ENCODE peak calls at places on chromosomes 12 and 14, in four cellular contexts. J, A, K and T are unnamed samples.

GRCh38 chr14:105492051-105492965 is 1.3 kb downstream of the TEDC1 start:
- DNase-seq in J (peak; percentile 68), A (no peak), K (no peak), T (no peak)

GRCh38 chr14:105086833-105087307 is 21.6 kb upstream of the GPR132 start:
- DNase-seq in K (peak; percentile 63), J (peak; percentile 82), A (peak; percentile 78), T (peak; percentile 67)

GRCh38 chr12:8639936-8640335 is 22.7 kb downstream of the MFAP5 start:
- DNase-seq in A (no peak), J (no peak), K (no peak), T (no peak)

GRCh38 chr14:96368534-96368933 is 5.2 kb downstream of the GSKIP start:
- DNase-seq in J (no peak), A (no peak), K (no peak), T (no peak)

GRCh38 chr12:131604146-131604844 is 106.6 kb upstream of the SFSWAP start:
- DNase-seq in A (no peak), J (no peak), K (no peak), T (no peak)

GRCh38 chr12:79433465-79434072 is 257.2 kb downstream of the PAWR start:
- DNase-seq in K (no peak), A (no peak), J (no peak), T (no peak)

GRCh38 chr12:49983892-49984291 is 11.1 kb downstream of the AQP6 start:
- DNase-seq in J (no peak), K (no peak), A (no peak), T (no peak)

GRCh38 chr12:121823101-121823726 is 19.4 kb downstream of the SETD1B start:
- DNase-seq in A (no peak), J (no peak), K (no peak), T (no peak)

GRCh38 chr14:24082411-24083080 is 11.2 kb downstream of the CPNE6 start:
- DNase-seq in A (no peak), K (no peak), J (no peak), T (no peak)

GRCh38 chr12:109915171-109916040 is 15.3 kb downstream of the TCHP start:
- DNase-seq in K (no peak), J (no peak), A (no peak), T (no peak)

GRCh38 chr14:93234798-93235197 is 27.7 kb downstream of the UBR7 start:
- DNase-seq in K (peak; percentile 34), J (no peak), A (no peak), T (no peak)

GRCh38 chr12:49413796-49414195 is 46.5 kb downstream of the SPATS2 start:
- DNase-seq in A (no peak), K (no peak), J (no peak), T (no peak)

GRCh38 chr14:42222924-42223471 is 616.3 kb downstream of the LRFN5 start:
- DNase-seq in K (no peak), J (no peak), A (no peak), T (peak; percentile 25)

GRCh38 chr12:94874086-94874985 is 129.2 kb downstream of the NDUFA12 start:
- DNase-seq in J (peak; percentile 41), A (no peak), K (no peak), T (no peak)

GRCh38 chr14:23183479-23183878 is at the start of gene SLC7A8:
- DNase-seq in J (peak; percentile 93), A (peak; percentile 71), K (no peak), T (peak; percentile 55)

GRCh38 chr12:54002915-54003339 is 3.0 kb downstream of the HOXC9 start:
- DNase-seq in A (no peak), J (no peak), K (no peak), T (no peak)

GRCh38 chr12:127070512-127071157 is 1196.3 kb upstream of the TMEM132C start:
- DNase-seq in J (no peak), A (no peak), K (no peak), T (no peak)

GRCh38 chr14:33728010-33728498 is 222.8 kb downstream of the EGLN3 start:
- DNase-seq in J (no peak), K (no peak), A (no peak), T (no peak)

GRCh38 chr14:92173668-92174067 is 51.9 kb downstream of the CPSF2 start:
- DNase-seq in K (no peak), A (no peak), J (no peak), T (no peak)

GRCh38 chr12:111546171-111546570 is 52.9 kb downstream of the ATXN2 start:
- DNase-seq in J (no peak), K (no peak), A (no peak), T (no peak)

GRCh38 chr14:87785868-87786267 is 207.1 kb downstream of the GALC start:
- DNase-seq in A (no peak), J (no peak), K (no peak), T (no peak)

GRCh38 chr12:45357547-45358417 is 141.9 kb downstream of the ANO6 start:
- DNase-seq in A (no peak), K (no peak), J (peak; percentile 79), T (no peak)

GRCh38 chr12:131346578-131347344 is 364.1 kb upstream of the SFSWAP start:
- DNase-seq in A (no peak), K (no peak), J (no peak), T (no peak)

GRCh38 chr12:80101126-80101525 is 1.8 kb downstream of the OTOGL start:
- DNase-seq in A (no peak), K (no peak), J (no peak), T (no peak)

GRCh38 chr14:89289477-89289876 is 127.6 kb downstream of the FOXN3 start:
- DNase-seq in K (no peak), J (no peak), A (no peak), T (no peak)

GRCh38 chr14:95495538-95496025 is 20.9 kb downstream of the SYNE3 start:
- DNase-seq in K (no peak), J (no peak), A (no peak), T (no peak)

GRCh38 chr14:70339970-70340369 is 19.5 kb downstream of the COX16 start:
- DNase-seq in A (no peak), K (no peak), J (no peak), T (no peak)

GRCh38 chr14:100439781-100440180 is 116.6 kb downstream of the SLC25A47 start:
- DNase-seq in J (peak; percentile 67), K (peak; percentile 41), A (no peak), T (no peak)

GRCh38 chr12:30286345-30286926 is 409.2 kb downstream of the IPO8 start:
- DNase-seq in J (no peak), A (no peak), K (peak; percentile 13), T (no peak)

GRCh38 chr14:24630087-24630871 is 3.7 kb downstream of the GZMB start:
- DNase-seq in A (no peak), K (no peak), J (no peak), T (no peak)

GRCh38 chr14:49879683-49880204 is 13.1 kb upstream of the ARF6 start:
- DNase-seq in J (no peak), A (peak; percentile 51), K (peak; percentile 59), T (no peak)

GRCh38 chr14:75563931-75564330 is 14.5 kb upstream of the FLVCR2 start:
- DNase-seq in A (no peak), J (no peak), K (no peak), T (no peak)

GRCh38 chr12:124289634-124290600 is 5.0 kb upstream of the RFLNA start:
- DNase-seq in K (no peak), A (no peak), J (no peak), T (no peak)

GRCh38 chr14:96674121-96674520 is 123.1 kb upstream of the VRK1 start:
- DNase-seq in J (no peak), K (no peak), A (no peak), T (no peak)

GRCh38 chr12:123141615-123142517 is 9.0 kb downstream of the PITPNM2 start:
- DNase-seq in J (peak; percentile 80), K (no peak), A (peak; percentile 64), T (no peak)

DNA sequence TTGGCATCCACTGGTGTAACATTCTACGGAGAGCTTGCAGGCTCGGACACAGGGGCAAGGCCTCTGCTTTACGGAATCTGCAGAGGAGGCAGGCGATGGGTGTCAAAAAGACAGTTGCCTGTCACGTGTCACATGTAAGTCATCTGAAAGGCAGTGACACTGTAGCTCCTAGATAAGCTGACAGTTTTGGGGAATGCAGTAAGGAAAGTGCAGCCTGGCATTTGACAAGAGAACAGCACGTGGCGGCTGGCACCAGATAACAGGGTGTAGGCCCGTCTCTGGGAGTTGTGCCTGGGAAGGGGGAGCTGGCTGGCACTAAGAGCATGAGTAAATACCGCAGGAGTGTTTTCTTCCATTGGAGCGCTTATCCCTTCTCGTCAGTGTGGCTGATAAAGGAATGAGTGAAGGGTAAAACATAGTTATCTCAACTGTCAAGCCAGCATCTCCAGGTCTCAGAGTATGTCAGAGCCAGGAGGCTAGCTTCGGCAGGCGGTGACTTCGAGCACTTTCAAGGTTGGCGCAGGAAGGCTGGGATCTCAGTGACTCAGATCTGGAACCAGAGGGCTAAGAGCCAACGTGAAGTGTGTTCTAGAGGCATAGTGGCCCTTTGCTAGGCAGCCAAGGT is 26.1 kb downstream of the ADCK1 start:
- DNase-seq in A (peak; percentile 73), J (no peak), K (no peak), T (no peak)
- TF ChIP-seq EP300 in A (no peak), J (no peak), K (no peak), T (no peak)

GRCh38 chr12:104682790-104683279 is 226.1 kb downstream of the CHST11 start:
- DNase-seq in A (no peak), J (no peak), K (no peak), T (no peak)
- H3K4me3 ChIP-seq in A (no peak overlapping the region), J (no peak overlapping the region), K (no peak overlapping the region), T (no peak overlapping the region)

GRCh38 chr14:65169351-65169750 is 67.0 kb upstream of the MAX start:
- DNase-seq in K (no peak), J (no peak), A (no peak), T (no peak)
- TF ChIP-seq POLR2A in K (no peak), J (no peak), A (no peak), T (no peak)

GRCh38 chr12:38903596-38903995 is 1.8 kb downstream of the CPNE8 start:
- DNase-seq in A (no peak), J (no peak), K (no peak), T (no peak)

GRCh38 chr12:38907171-38907923 is 2.0 kb upstream of the CPNE8 start:
- DNase-seq in A (no peak), J (no peak), K (no peak), T (no peak)

GRCh38 chr12:38906482-38907170 is 1.2 kb upstream of the CPNE8 start:
- DNase-seq in A (peak; percentile 76), J (peak; percentile 91), K (peak; percentile 78), T (peak; percentile 81)

GRCh38 chr12:38905480-38906351 is at the start of gene CPNE8:
- DNase-seq in A (peak; percentile 61), J (peak; percentile 84), K (peak; percentile 82), T (peak; percentile 80)

DNA sequence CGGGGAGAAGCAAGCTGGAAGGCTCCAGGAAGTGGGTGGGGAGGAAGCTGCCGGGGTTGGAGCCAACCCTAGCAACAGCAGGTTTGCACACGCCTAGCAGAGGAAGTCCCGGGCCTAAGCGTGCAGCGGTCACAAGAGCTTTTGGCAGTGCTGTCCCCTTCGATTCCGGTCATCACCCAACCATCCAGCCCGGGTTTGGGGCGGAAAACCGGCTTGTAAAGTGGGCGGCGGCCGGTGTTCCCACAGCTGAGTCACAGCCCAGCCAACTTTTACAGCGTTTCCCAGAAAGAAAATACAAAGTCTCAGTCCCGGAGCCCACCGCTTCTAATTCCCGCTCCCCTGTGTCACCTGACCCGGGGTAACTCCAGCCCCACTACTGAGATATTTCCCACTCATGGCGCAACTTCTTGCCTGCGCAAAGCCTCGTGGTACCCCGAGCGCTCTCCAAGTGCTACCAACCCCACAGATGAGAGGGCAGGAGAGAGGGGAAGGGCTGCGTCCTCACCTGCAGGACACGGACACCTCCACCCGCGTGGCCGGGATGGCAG is 385 bp downstream of the CPNE8 start:
- DNase-seq in J (peak; percentile 68), K (peak; percentile 79), A (peak; percentile 64), T (peak; percentile 79)
- TF ChIP-seq EP300 in J (no peak), K (no peak), A (no peak), T (no peak)